ENCODE peak calls at places on chromosome 20, in seven cellular contexts. M, T, V, C, I, X and A are unnamed samples.

GRCh38 chr20:24812356-24812755 is 136.7 kb upstream of the CST7 start:
- DNase-seq in T (no peak), V (peak), M (no peak), C (no peak), I (no peak), X (no peak), A (no peak)

GRCh38 chr20:45685896-45686295 is 15.9 kb upstream of the WFDC11 start:
- DNase-seq in I (no peak), T (peak), X (peak), V (no peak), C (no peak), M (no peak), A (no peak)

GRCh38 chr20:40706977-40707582 is 18.0 kb upstream of the MAFB start:
- DNase-seq in I (no peak), V (no peak), T (peak), X (peak), C (peak), M (no peak), A (no peak)

GRCh38 chr20:49270177-49270576 is 7.7 kb downstream of the ZNFX1 start:
- DNase-seq in X (no peak), T (no peak), C (peak), V (no peak), M (peak), I (no peak), A (no peak)

GRCh38 chr20:22679197-22679596 is 94.8 kb upstream of the FOXA2 start:
- DNase-seq in X (no peak), T (no peak), V (no peak), I (no peak), C (no peak), M (no peak), A (no peak)

GRCh38 chr20:4781211-4781610 is 59.5 kb downstream of the PRND start:
- DNase-seq in T (no peak), M (no peak), X (no peak), V (no peak), I (no peak), C (no peak), A (no peak)

GRCh38 chr20:32476684-32477593 is 108.2 kb downstream of the NOL4L start:
- DNase-seq in C (no peak), X (no peak), T (no peak), M (no peak), V (peak), I (no peak), A (no peak)

GRCh38 chr20:31815408-31816188 is 3.6 kb upstream of the MYLK2 start:
- DNase-seq in X (peak), M (no peak), C (no peak), T (no peak), I (no peak), V (no peak), A (no peak)

GRCh38 chr20:35039146-35039545 is 53.5 kb downstream of the TRPC4AP start:
- DNase-seq in I (no peak), M (no peak), X (no peak), V (no peak), C (peak), T (peak), A (no peak)

GRCh38 chr20:59787186-59787890 is 146.1 kb downstream of the SYCP2 start:
- DNase-seq in I (no peak), X (no peak), M (no peak), V (no peak), T (no peak), C (no peak), A (no peak)

GRCh38 chr20:57071283-57071701 is 195.1 kb downstream of the BMP7 start:
- DNase-seq in T (no peak), V (no peak), M (no peak), I (no peak), X (no peak), C (no peak), A (no peak)

GRCh38 chr20:52974155-52974554 is 2.0 kb downstream of the TSHZ2 start:
- DNase-seq in T (peak), V (no peak), X (no peak), C (no peak), I (no peak), M (peak), A (no peak)

GRCh38 chr20:8361008-8361652 is 229.1 kb downstream of the PLCB1 start:
- DNase-seq in X (peak), M (peak), V (no peak), T (peak), I (no peak), C (peak), A (no peak)

GRCh38 chr20:12305555-12305954 is 387.9 kb downstream of the BTBD3 start:
- DNase-seq in X (no peak), V (no peak), M (no peak), T (no peak), C (no peak), I (no peak), A (no peak)

GRCh38 chr20:32964575-32964974 is 39.7 kb downstream of the SUN5 start:
- DNase-seq in C (no peak), X (no peak), M (no peak), I (no peak), V (no peak), T (no peak), A (peak)

GRCh38 chr20:52978851-52979250 is 6.7 kb downstream of the TSHZ2 start:
- DNase-seq in C (no peak), M (peak), I (no peak), T (no peak), X (no peak), V (no peak), A (no peak)

GRCh38 chr20:4476903-4477302 is 244.8 kb upstream of the PRND start:
- DNase-seq in X (no peak), C (peak), V (no peak), I (no peak), M (peak), T (no peak), A (no peak)